ENCODE peak calls at places on chromosomes 1 and 21, in four cellular contexts. One of them, this sample, is unnamed.

GRCh38 chr21:33266784-33267135 is 593 bp downstream of the IL10RB start:
- DNase-seq in renal cortical epithelial cell: no peak
- DNase-seq in effector memory CD8-positive, alpha-beta T cell: no peak
- DNase-seq in EH: no peak
- DNase-seq in this sample: no peak

GRCh38 chr1:205269711-205270110 is 42.0 kb downstream of the TMCC2 start:
- DNase-seq in renal cortical epithelial cell: no peak
- DNase-seq in effector memory CD8-positive, alpha-beta T cell: no peak
- DNase-seq in EH: no peak
- DNase-seq in this sample: no peak

GRCh38 chr1:6111571-6111970 is 65.9 kb downstream of the KCNAB2 start:
- DNase-seq in renal cortical epithelial cell: no peak
- DNase-seq in EH: no peak
- DNase-seq in effector memory CD8-positive, alpha-beta T cell: no peak
- DNase-seq in this sample: no peak

GRCh38 chr1:66848193-66848592 is 47.1 kb upstream of the INSL5 start:
- DNase-seq in EH: no peak
- DNase-seq in effector memory CD8-positive, alpha-beta T cell: no peak
- DNase-seq in renal cortical epithelial cell: no peak
- DNase-seq in this sample: no peak

GRCh38 chr1:41383094-41383852 is 22.0 kb downstream of the FOXO6 start:
- DNase-seq in EH: peak
- DNase-seq in effector memory CD8-positive, alpha-beta T cell: no peak
- DNase-seq in renal cortical epithelial cell: peak
- DNase-seq in this sample: no peak

GRCh38 chr1:234595899-234596298 is 14.1 kb downstream of the IRF2BP2 start:
- DNase-seq in EH: no peak
- DNase-seq in effector memory CD8-positive, alpha-beta T cell: no peak
- DNase-seq in renal cortical epithelial cell: no peak
- DNase-seq in this sample: no peak

GRCh38 chr1:116417678-116418077 is 44.6 kb downstream of the ATP1A1 start:
- DNase-seq in effector memory CD8-positive, alpha-beta T cell: no peak
- DNase-seq in renal cortical epithelial cell: no peak
- DNase-seq in EH: no peak
- DNase-seq in this sample: no peak

GRCh38 chr1:86395771-86396502 is at the start of gene ODF2L:
- DNase-seq in effector memory CD8-positive, alpha-beta T cell: peak
- DNase-seq in renal cortical epithelial cell: peak
- DNase-seq in EH: peak
- DNase-seq in this sample: peak

GRCh38 chr1:93615201-93616150 is 66.2 kb downstream of the BCAR3 start:
- DNase-seq in effector memory CD8-positive, alpha-beta T cell: peak
- DNase-seq in EH: peak
- DNase-seq in renal cortical epithelial cell: peak
- DNase-seq in this sample: no peak

GRCh38 chr1:198496216-198497143 is 44.0 kb downstream of the ATP6V1G3 start:
- DNase-seq in renal cortical epithelial cell: peak
- DNase-seq in effector memory CD8-positive, alpha-beta T cell: no peak
- DNase-seq in EH: peak
- DNase-seq in this sample: peak

GRCh38 chr1:97677702-97678101 is 243.1 kb downstream of the DPYD start:
- DNase-seq in EH: no peak
- DNase-seq in renal cortical epithelial cell: no peak
- DNase-seq in effector memory CD8-positive, alpha-beta T cell: no peak
- DNase-seq in this sample: no peak

GRCh38 chr1:119276558-119276957 is 92.0 kb upstream of the HAO2 start:
- DNase-seq in effector memory CD8-positive, alpha-beta T cell: no peak
- DNase-seq in EH: no peak
- DNase-seq in renal cortical epithelial cell: no peak
- DNase-seq in this sample: no peak

GRCh38 chr1:11898831-11899467 is 27.3 kb downstream of the KIAA2013 start:
- DNase-seq in effector memory CD8-positive, alpha-beta T cell: no peak
- DNase-seq in EH: peak
- DNase-seq in renal cortical epithelial cell: no peak
- DNase-seq in this sample: no peak

GRCh38 chr1:36136535-36136934 is 11.5 kb upstream of the COL8A2 start:
- DNase-seq in renal cortical epithelial cell: peak
- DNase-seq in EH: peak
- DNase-seq in effector memory CD8-positive, alpha-beta T cell: no peak
- DNase-seq in this sample: no peak

GRCh38 chr1:6599141-6599975 is 3.3 kb downstream of the KLHL21 start:
- DNase-seq in EH: peak
- DNase-seq in effector memory CD8-positive, alpha-beta T cell: peak
- DNase-seq in renal cortical epithelial cell: peak
- DNase-seq in this sample: peak

GRCh38 chr1:154745286-154745731 is 124.8 kb downstream of the KCNN3 start:
- DNase-seq in effector memory CD8-positive, alpha-beta T cell: peak
- DNase-seq in renal cortical epithelial cell: no peak
- DNase-seq in EH: no peak
- DNase-seq in this sample: no peak

GRCh38 chr1:67675800-67676199 is 9.2 kb upstream of the GADD45A start:
- DNase-seq in EH: no peak
- DNase-seq in renal cortical epithelial cell: no peak
- DNase-seq in effector memory CD8-positive, alpha-beta T cell: no peak
- DNase-seq in this sample: no peak

GRCh38 chr1:16445052-16445451 is 4.5 kb downstream of the NECAP2 start:
- DNase-seq in effector memory CD8-positive, alpha-beta T cell: no peak
- DNase-seq in renal cortical epithelial cell: no peak
- DNase-seq in EH: no peak
- DNase-seq in this sample: no peak

GRCh38 chr1:156608036-156608674 is 6.9 kb upstream of the GPATCH4 start:
- DNase-seq in effector memory CD8-positive, alpha-beta T cell: peak
- DNase-seq in EH: peak
- DNase-seq in renal cortical epithelial cell: peak
- DNase-seq in this sample: peak